ENCODE peak calls at places on chromosome 9, in ten cellular contexts. One of them, this sample, is unnamed.

GRCh38 chr9:4855861-4856260 is 63.1 kb downstream of the RCL1 start:
- DNase-seq in iPS DF 6.9: no peak
- DNase-seq in PC-3: no peak
- DNase-seq in SK-N-SH: peak; percentile 76
- DNase-seq in GM23248: peak; percentile 68
- DNase-seq in heart right ventricle: no peak
- DNase-seq in upper lobe of left lung: no peak
- DNase-seq in OCI-LY7: no peak
- DNase-seq in NT2/D1: no peak
- DNase-seq in uterus: no peak
- DNase-seq in this sample: no peak

GRCh38 chr9:37309136-37309535 is 113.4 kb upstream of the GRHPR start:
- DNase-seq in iPS DF 6.9: peak; percentile 25
- DNase-seq in PC-3: peak; percentile 34
- DNase-seq in SK-N-SH: no peak
- DNase-seq in GM23248: peak; percentile 39
- DNase-seq in heart right ventricle: no peak
- DNase-seq in upper lobe of left lung: no peak
- DNase-seq in OCI-LY7: peak; percentile 54
- DNase-seq in NT2/D1: peak; percentile 16
- DNase-seq in uterus: no peak
- DNase-seq in this sample: no peak

GRCh38 chr9:1156794-1157193 is 106.6 kb downstream of the DMRT2 start:
- DNase-seq in iPS DF 6.9: no peak
- DNase-seq in PC-3: no peak
- DNase-seq in SK-N-SH: no peak
- DNase-seq in GM23248: no peak
- DNase-seq in heart right ventricle: no peak
- DNase-seq in upper lobe of left lung: no peak
- DNase-seq in OCI-LY7: no peak
- DNase-seq in NT2/D1: no peak
- DNase-seq in uterus: no peak
- DNase-seq in this sample: no peak

GRCh38 chr9:131503626-131504465 is 1.1 kb downstream of the POMT1 start:
- DNase-seq in iPS DF 6.9: peak; percentile 20
- DNase-seq in PC-3: peak; percentile 62
- DNase-seq in SK-N-SH: peak; percentile 65
- DNase-seq in GM23248: peak; percentile 74
- DNase-seq in heart right ventricle: no peak
- DNase-seq in upper lobe of left lung: no peak
- DNase-seq in OCI-LY7: no peak
- DNase-seq in NT2/D1: no peak
- DNase-seq in uterus: no peak
- DNase-seq in this sample: peak; percentile 31

GRCh38 chr9:70428781-70429180 is 14.3 kb upstream of the KLF9 start:
- DNase-seq in iPS DF 6.9: no peak
- DNase-seq in PC-3: no peak
- DNase-seq in SK-N-SH: no peak
- DNase-seq in GM23248: no peak
- DNase-seq in heart right ventricle: no peak
- DNase-seq in upper lobe of left lung: no peak
- DNase-seq in OCI-LY7: no peak
- DNase-seq in NT2/D1: no peak
- DNase-seq in uterus: no peak
- DNase-seq in this sample: no peak

GRCh38 chr9:93575706-93576295 is 583 bp upstream of the PHF2 start:
- DNase-seq in iPS DF 6.9: no peak
- DNase-seq in PC-3: no peak
- DNase-seq in SK-N-SH: peak; percentile 75
- DNase-seq in GM23248: peak; percentile 68
- DNase-seq in heart right ventricle: peak; percentile 54
- DNase-seq in upper lobe of left lung: peak; percentile 86
- DNase-seq in OCI-LY7: peak; percentile 56
- DNase-seq in NT2/D1: no peak
- DNase-seq in uterus: peak; percentile 63
- DNase-seq in this sample: peak; percentile 50

GRCh38 chr9:106296426-106296825 is 566.5 kb upstream of the ZNF462 start:
- DNase-seq in iPS DF 6.9: no peak
- DNase-seq in PC-3: no peak
- DNase-seq in SK-N-SH: no peak
- DNase-seq in GM23248: no peak
- DNase-seq in heart right ventricle: no peak
- DNase-seq in upper lobe of left lung: no peak
- DNase-seq in OCI-LY7: no peak
- DNase-seq in NT2/D1: no peak
- DNase-seq in uterus: no peak
- DNase-seq in this sample: no peak

GRCh38 chr9:4324513-4324912 is 24.6 kb upstream of the GLIS3 start:
- DNase-seq in iPS DF 6.9: no peak
- DNase-seq in PC-3: no peak
- DNase-seq in SK-N-SH: no peak
- DNase-seq in GM23248: peak; percentile 68
- DNase-seq in heart right ventricle: no peak
- DNase-seq in upper lobe of left lung: no peak
- DNase-seq in OCI-LY7: no peak
- DNase-seq in NT2/D1: no peak
- DNase-seq in uterus: peak; percentile 26
- DNase-seq in this sample: no peak

GRCh38 chr9:86513429-86513828 is 159.2 kb upstream of the TUT7 start:
- DNase-seq in iPS DF 6.9: no peak
- DNase-seq in PC-3: no peak
- DNase-seq in SK-N-SH: no peak
- DNase-seq in GM23248: no peak
- DNase-seq in heart right ventricle: no peak
- DNase-seq in upper lobe of left lung: no peak
- DNase-seq in OCI-LY7: no peak
- DNase-seq in NT2/D1: no peak
- DNase-seq in uterus: no peak
- DNase-seq in this sample: no peak
- H3K9me3 ChIP-seq in iPS DF 6.9: no peaks in the 10 kb centered on the region
- H3K9me3 ChIP-seq in PC-3: no peaks in the 10 kb centered on the region
- H3K9me3 ChIP-seq in SK-N-SH: no peaks in the 10 kb centered on the region
- H3K9me3 ChIP-seq in GM23248: no peaks in the 10 kb centered on the region
- H3K9me3 ChIP-seq in heart right ventricle: no peaks in the 10 kb centered on the region
- H3K9me3 ChIP-seq in upper lobe of left lung: no peaks in the 10 kb centered on the region
- H3K9me3 ChIP-seq in OCI-LY7: no peaks in the 10 kb centered on the region
- H3K9me3 ChIP-seq in NT2/D1: no peaks in the 10 kb centered on the region
- H3K9me3 ChIP-seq in uterus: no peaks in the 10 kb centered on the region
- H3K9me3 ChIP-seq in this sample: no peaks in the 10 kb centered on the region

GRCh38 chr9:127527560-127528268 is 76.4 kb downstream of the LRSAM1 start:
- DNase-seq in iPS DF 6.9: no peak
- DNase-seq in PC-3: no peak
- DNase-seq in SK-N-SH: no peak
- DNase-seq in GM23248: no peak
- DNase-seq in heart right ventricle: no peak
- DNase-seq in upper lobe of left lung: no peak
- DNase-seq in OCI-LY7: no peak
- DNase-seq in NT2/D1: no peak
- DNase-seq in uterus: no peak
- DNase-seq in this sample: no peak

GRCh38 chr9:127523312-127523851 is 72.1 kb downstream of the LRSAM1 start:
- DNase-seq in iPS DF 6.9: peak; percentile 41
- DNase-seq in PC-3: peak; percentile 49
- DNase-seq in SK-N-SH: peak; percentile 68
- DNase-seq in GM23248: peak; percentile 49
- DNase-seq in heart right ventricle: peak; percentile 6
- DNase-seq in upper lobe of left lung: no peak
- DNase-seq in OCI-LY7: no peak
- DNase-seq in NT2/D1: no peak
- DNase-seq in uterus: peak; percentile 20
- DNase-seq in this sample: peak; percentile 6

GRCh38 chr9:127526655-127527559 is 75.6 kb downstream of the LRSAM1 start:
- DNase-seq in iPS DF 6.9: no peak
- DNase-seq in PC-3: no peak
- DNase-seq in SK-N-SH: no peak
- DNase-seq in GM23248: no peak
- DNase-seq in heart right ventricle: no peak
- DNase-seq in upper lobe of left lung: peak; percentile 66
- DNase-seq in OCI-LY7: no peak
- DNase-seq in NT2/D1: no peak
- DNase-seq in uterus: no peak
- DNase-seq in this sample: no peak

GRCh38 chr9:127524373-127524772 is 73.1 kb downstream of the LRSAM1 start:
- DNase-seq in iPS DF 6.9: no peak
- DNase-seq in PC-3: no peak
- DNase-seq in SK-N-SH: no peak
- DNase-seq in GM23248: no peak
- DNase-seq in heart right ventricle: no peak
- DNase-seq in upper lobe of left lung: no peak
- DNase-seq in OCI-LY7: no peak
- DNase-seq in NT2/D1: no peak
- DNase-seq in uterus: no peak
- DNase-seq in this sample: no peak

DNA sequence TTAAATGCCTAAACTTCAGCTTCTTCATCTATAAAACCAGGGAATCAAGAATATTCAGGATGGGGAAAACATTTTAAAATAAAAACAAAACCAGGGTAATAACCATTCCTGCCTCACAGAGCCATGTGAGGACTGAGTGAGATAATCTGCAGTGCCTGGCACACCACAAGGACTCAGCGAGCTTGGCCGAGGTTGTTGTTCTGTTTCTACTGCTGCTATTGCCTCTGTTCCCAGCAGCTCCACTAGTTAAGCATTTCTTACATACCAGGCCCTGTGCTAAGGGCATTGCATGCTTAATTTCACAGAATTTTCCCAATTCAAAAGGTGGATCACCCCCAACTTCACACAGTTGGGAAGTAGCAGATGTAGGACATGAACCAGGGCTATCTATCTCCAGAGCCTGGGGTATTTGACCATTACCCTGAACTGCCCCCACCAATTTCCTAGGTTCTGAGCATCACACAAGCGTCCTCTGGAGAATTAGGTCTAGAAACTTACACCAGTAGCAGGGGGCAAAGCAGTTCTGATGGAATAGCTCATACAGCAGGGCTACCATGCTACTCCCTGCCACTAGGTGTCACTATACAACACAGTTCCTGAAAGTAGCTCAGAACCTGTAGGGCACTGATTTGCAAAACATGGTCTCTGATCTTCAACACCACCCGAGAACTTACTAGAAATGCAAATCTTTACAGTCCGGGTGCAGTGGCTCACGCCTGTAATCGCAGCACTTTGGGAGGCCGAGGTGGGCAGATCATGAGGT is 74.3 kb downstream of the LRSAM1 start:
- DNase-seq in iPS DF 6.9: no peak
- DNase-seq in PC-3: peak; percentile 56
- DNase-seq in SK-N-SH: no peak
- DNase-seq in GM23248: peak; percentile 69
- DNase-seq in heart right ventricle: peak; percentile 26
- DNase-seq in upper lobe of left lung: no peak
- DNase-seq in OCI-LY7: peak; percentile 43
- DNase-seq in NT2/D1: no peak
- DNase-seq in uterus: no peak
- DNase-seq in this sample: no peak
- H3K36me3 ChIP-seq in iPS DF 6.9: peaks cover 11% of the 10 kb centered on the region
- H3K36me3 ChIP-seq in PC-3: peaks cover 42% of the 10 kb centered on the region
- H3K36me3 ChIP-seq in SK-N-SH: peaks cover 76% of the 10 kb centered on the region
- H3K36me3 ChIP-seq in GM23248: peaks cover 61% of the 10 kb centered on the region
- H3K36me3 ChIP-seq in heart right ventricle: peaks cover 7% of the 10 kb centered on the region
- H3K36me3 ChIP-seq in upper lobe of left lung: peaks cover 16% of the 10 kb centered on the region
- H3K36me3 ChIP-seq in OCI-LY7: no peaks in the 10 kb centered on the region
- H3K36me3 ChIP-seq in NT2/D1: peaks cover 75% of the 10 kb centered on the region
- H3K36me3 ChIP-seq in uterus: no peaks in the 10 kb centered on the region
- H3K36me3 ChIP-seq in this sample: peaks cover 24% of the 10 kb centered on the region

GRCh38 chr9:120914953-120915352 is 11.6 kb downstream of the TRAF1 start:
- DNase-seq in iPS DF 6.9: no peak
- DNase-seq in PC-3: peak; percentile 80
- DNase-seq in SK-N-SH: no peak
- DNase-seq in GM23248: peak; percentile 52
- DNase-seq in heart right ventricle: no peak
- DNase-seq in upper lobe of left lung: no peak
- DNase-seq in OCI-LY7: no peak
- DNase-seq in NT2/D1: no peak
- DNase-seq in uterus: no peak
- DNase-seq in this sample: no peak

GRCh38 chr9:120912958-120913672 is 13.5 kb downstream of the TRAF1 start:
- DNase-seq in iPS DF 6.9: no peak
- DNase-seq in PC-3: no peak
- DNase-seq in SK-N-SH: no peak
- DNase-seq in GM23248: no peak
- DNase-seq in heart right ventricle: no peak
- DNase-seq in upper lobe of left lung: peak; percentile 56
- DNase-seq in OCI-LY7: no peak
- DNase-seq in NT2/D1: no peak
- DNase-seq in uterus: no peak
- DNase-seq in this sample: no peak

GRCh38 chr9:120915854-120916495 is 10.6 kb downstream of the TRAF1 start:
- DNase-seq in iPS DF 6.9: no peak
- DNase-seq in PC-3: no peak
- DNase-seq in SK-N-SH: no peak
- DNase-seq in GM23248: no peak
- DNase-seq in heart right ventricle: no peak
- DNase-seq in upper lobe of left lung: no peak
- DNase-seq in OCI-LY7: peak; percentile 31
- DNase-seq in NT2/D1: no peak
- DNase-seq in uterus: no peak
- DNase-seq in this sample: no peak

GRCh38 chr9:120914410-120914809 is 12.2 kb downstream of the TRAF1 start:
- DNase-seq in iPS DF 6.9: no peak
- DNase-seq in PC-3: no peak
- DNase-seq in SK-N-SH: no peak
- DNase-seq in GM23248: no peak
- DNase-seq in heart right ventricle: no peak
- DNase-seq in upper lobe of left lung: no peak
- DNase-seq in OCI-LY7: no peak
- DNase-seq in NT2/D1: no peak
- DNase-seq in uterus: no peak
- DNase-seq in this sample: no peak

GRCh38 chr9:120913673-120914266 is 12.8 kb downstream of the TRAF1 start:
- DNase-seq in iPS DF 6.9: no peak
- DNase-seq in PC-3: no peak
- DNase-seq in SK-N-SH: no peak
- DNase-seq in GM23248: peak; percentile 12
- DNase-seq in heart right ventricle: no peak
- DNase-seq in upper lobe of left lung: no peak
- DNase-seq in OCI-LY7: no peak
- DNase-seq in NT2/D1: no peak
- DNase-seq in uterus: no peak
- DNase-seq in this sample: no peak
- H3K4me1 ChIP-seq in iPS DF 6.9: peaks cover 3% of the 10 kb centered on the region
- H3K4me1 ChIP-seq in PC-3: peaks cover 28% of the 10 kb centered on the region
- H3K4me1 ChIP-seq in SK-N-SH: peaks cover 34% of the 10 kb centered on the region
- H3K4me1 ChIP-seq in GM23248: peaks cover 3% of the 10 kb centered on the region
- H3K4me1 ChIP-seq in heart right ventricle: peaks cover 13% of the 10 kb centered on the region
- H3K4me1 ChIP-seq in upper lobe of left lung: peaks cover 14% of the 10 kb centered on the region
- H3K4me1 ChIP-seq in OCI-LY7: peaks cover 12% of the 10 kb centered on the region
- H3K4me1 ChIP-seq in NT2/D1: peaks cover 2% of the 10 kb centered on the region
- H3K4me1 ChIP-seq in uterus: no peaks in the 10 kb centered on the region
- H3K4me1 ChIP-seq in this sample: peaks cover 57% of the 10 kb centered on the region

GRCh38 chr9:137985637-137986071 is 108.1 kb downstream of the CACNA1B start:
- DNase-seq in iPS DF 6.9: no peak
- DNase-seq in PC-3: no peak
- DNase-seq in SK-N-SH: no peak
- DNase-seq in GM23248: no peak
- DNase-seq in heart right ventricle: no peak
- DNase-seq in upper lobe of left lung: peak; percentile 51
- DNase-seq in OCI-LY7: no peak
- DNase-seq in NT2/D1: no peak
- DNase-seq in uterus: no peak
- DNase-seq in this sample: no peak

GRCh38 chr9:137988051-137988450 is 110.5 kb downstream of the CACNA1B start:
- DNase-seq in iPS DF 6.9: no peak
- DNase-seq in PC-3: no peak
- DNase-seq in SK-N-SH: no peak
- DNase-seq in GM23248: no peak
- DNase-seq in heart right ventricle: no peak
- DNase-seq in upper lobe of left lung: no peak
- DNase-seq in OCI-LY7: no peak
- DNase-seq in NT2/D1: no peak
- DNase-seq in uterus: no peak
- DNase-seq in this sample: no peak

GRCh38 chr9:137987244-137988030 is 109.9 kb downstream of the CACNA1B start:
- DNase-seq in iPS DF 6.9: no peak
- DNase-seq in PC-3: no peak
- DNase-seq in SK-N-SH: no peak
- DNase-seq in GM23248: peak; percentile 4
- DNase-seq in heart right ventricle: no peak
- DNase-seq in upper lobe of left lung: peak; percentile 20
- DNase-seq in OCI-LY7: no peak
- DNase-seq in NT2/D1: no peak
- DNase-seq in uterus: no peak
- DNase-seq in this sample: no peak

GRCh38 chr9:137984520-137985257 is 107.1 kb downstream of the CACNA1B start:
- DNase-seq in iPS DF 6.9: no peak
- DNase-seq in PC-3: no peak
- DNase-seq in SK-N-SH: no peak
- DNase-seq in GM23248: no peak
- DNase-seq in heart right ventricle: no peak
- DNase-seq in upper lobe of left lung: no peak
- DNase-seq in OCI-LY7: no peak
- DNase-seq in NT2/D1: no peak
- DNase-seq in uterus: no peak
- DNase-seq in this sample: no peak

DNA sequence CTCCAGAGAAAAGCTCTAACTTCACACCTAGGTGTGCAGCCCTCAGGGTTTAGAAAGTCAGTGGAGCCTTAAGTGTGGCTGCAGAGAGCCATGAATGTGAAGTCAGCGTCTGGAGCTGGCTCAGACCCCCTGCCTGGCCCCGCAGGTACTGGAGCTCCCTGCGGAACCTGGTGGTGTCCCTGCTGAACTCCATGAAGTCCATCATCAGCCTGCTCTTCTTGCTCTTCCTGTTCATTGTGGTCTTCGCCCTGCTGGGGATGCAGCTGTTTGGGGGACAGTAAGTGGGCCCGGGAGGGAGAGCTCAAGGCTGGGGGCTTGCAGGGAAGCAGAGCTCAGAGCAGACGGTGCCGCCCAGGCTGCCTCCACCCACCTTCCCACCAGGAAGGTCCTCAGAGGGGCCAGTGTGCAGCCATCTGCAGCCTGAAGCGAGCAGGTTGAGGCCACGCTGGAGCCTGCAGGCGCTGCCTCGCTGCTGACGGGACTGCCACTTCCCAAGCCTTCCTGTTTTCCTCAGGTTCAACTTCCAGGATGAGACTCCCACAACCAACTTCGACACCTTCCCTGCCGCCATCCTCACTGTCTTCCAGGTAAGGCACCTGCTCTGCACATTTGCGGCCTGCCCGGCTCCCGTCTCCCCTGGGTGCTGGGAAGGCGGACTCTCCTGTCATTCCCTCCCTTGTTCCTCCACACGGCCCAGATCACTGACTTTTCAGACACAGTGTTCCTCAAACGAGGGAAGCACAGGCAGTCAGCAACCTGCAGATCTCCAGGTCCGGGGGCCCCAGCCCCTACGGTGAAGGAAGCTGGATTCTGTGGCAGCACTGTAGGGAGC is 108.9 kb downstream of the CACNA1B start:
- DNase-seq in iPS DF 6.9: no peak
- DNase-seq in PC-3: no peak
- DNase-seq in SK-N-SH: no peak
- DNase-seq in GM23248: no peak
- DNase-seq in heart right ventricle: no peak
- DNase-seq in upper lobe of left lung: peak; percentile 47
- DNase-seq in OCI-LY7: no peak
- DNase-seq in NT2/D1: no peak
- DNase-seq in uterus: no peak
- DNase-seq in this sample: no peak
- H3K9me3 ChIP-seq in iPS DF 6.9: peaks cover 1% of the 10 kb centered on the region
- H3K9me3 ChIP-seq in PC-3: no peaks in the 10 kb centered on the region
- H3K9me3 ChIP-seq in SK-N-SH: no peaks in the 10 kb centered on the region
- H3K9me3 ChIP-seq in GM23248: no peaks in the 10 kb centered on the region
- H3K9me3 ChIP-seq in heart right ventricle: no peaks in the 10 kb centered on the region
- H3K9me3 ChIP-seq in upper lobe of left lung: no peaks in the 10 kb centered on the region
- H3K9me3 ChIP-seq in OCI-LY7: no peaks in the 10 kb centered on the region
- H3K9me3 ChIP-seq in NT2/D1: peaks cover 40% of the 10 kb centered on the region
- H3K9me3 ChIP-seq in uterus: no peaks in the 10 kb centered on the region
- H3K9me3 ChIP-seq in this sample: no peaks in the 10 kb centered on the region